ENCODE peak calls at places on chromosomes 5 and 9, in six cellular contexts. B, I, O, M, C and T are unnamed samples.

GRCh38 chr5:171647043-171647899 is 138.3 kb upstream of the SMIM23 start:
- DNase-seq in B (no peak), I (no peak), O (no peak), M (peak; percentile 92), C (no peak), T (no peak)

GRCh38 chr9:137813167-137813566 is 64.4 kb upstream of the CACNA1B start:
- DNase-seq in B (no peak), I (no peak), O (no peak), M (no peak), C (peak; percentile 58), T (no peak)

GRCh38 chr9:124267271-124267807 is 9.6 kb downstream of the NEK6 start:
- DNase-seq in B (peak; percentile 54), I (peak; percentile 28), O (no peak), M (peak; percentile 57), C (peak; percentile 94), T (no peak)

GRCh38 chr5:160262665-160263064 is 33.4 kb downstream of the FABP6 start:
- DNase-seq in B (peak; percentile 73), I (peak; percentile 34), O (no peak), M (no peak), C (no peak), T (no peak)

GRCh38 chr5:128271859-128272446 is 188.4 kb downstream of the SLC12A2 start:
- DNase-seq in B (no peak), I (no peak), O (no peak), M (peak; percentile 92), C (no peak), T (no peak)

GRCh38 chr9:16085167-16085718 is 532.4 kb downstream of the CCDC171 start:
- DNase-seq in B (no peak), I (no peak), O (no peak), M (no peak), C (no peak), T (no peak)

GRCh38 chr9:74777136-74777879 is 110.4 kb downstream of the TRPM6 start:
- DNase-seq in B (peak; percentile 64), I (peak; percentile 74), O (peak; percentile 66), M (peak; percentile 78), C (no peak), T (peak; percentile 75)

GRCh38 chr5:172681421-172681820 is 40.4 kb downstream of the NEURL1B start:
- DNase-seq in B (no peak), I (no peak), O (no peak), M (no peak), C (no peak), T (no peak)

GRCh38 chr5:113162208-113162607 is 185.6 kb downstream of the DCP2 start:
- DNase-seq in B (no peak), I (no peak), O (no peak), M (no peak), C (no peak), T (no peak)

GRCh38 chr5:75886706-75887105 is 169.5 kb upstream of the POC5 start:
- DNase-seq in B (peak; percentile 21), I (no peak), O (no peak), M (peak; percentile 13), C (no peak), T (no peak)

GRCh38 chr5:142322747-142323479 is 1.9 kb downstream of the SPRY4 start:
- DNase-seq in B (peak; percentile 55), I (no peak), O (no peak), M (peak; percentile 69), C (peak; percentile 76), T (no peak)

GRCh38 chr5:110055301-110055700 is 365.6 kb downstream of the MAN2A1 start:
- DNase-seq in B (peak; percentile 67), I (no peak), O (no peak), M (no peak), C (no peak), T (no peak)

GRCh38 chr9:123457586-123457985 is 101.6 kb downstream of the CRB2 start:
- DNase-seq in B (no peak), I (no peak), O (no peak), M (no peak), C (no peak), T (no peak)

GRCh38 chr5:63085551-63085950 is 506.9 kb downstream of the LRRC70 start:
- DNase-seq in B (no peak), I (no peak), O (no peak), M (no peak), C (no peak), T (no peak)

GRCh38 chr9:11128156-11128555 is 515.4 kb upstream of the PTPRD start:
- DNase-seq in B (no peak), I (no peak), O (no peak), M (no peak), C (no peak), T (no peak)

GRCh38 chr5:109412981-109413402 is 3.2 kb upstream of the PJA2 start:
- DNase-seq in B (no peak), I (no peak), O (no peak), M (no peak), C (no peak), T (no peak)

GRCh38 chr9:107480386-107480789 is 9.2 kb downstream of the KLF4 start:
- DNase-seq in B (peak; percentile 40), I (no peak), O (peak; percentile 86), M (peak; percentile 72), C (no peak), T (peak; percentile 47)

GRCh38 chr5:160312960-160313734 is 783 bp upstream of the CCNJL start:
- DNase-seq in B (peak; percentile 5), I (no peak), O (no peak), M (no peak), C (no peak), T (no peak)

GRCh38 chr5:159133041-159133741 is 33.5 kb upstream of the EBF1 start:
- DNase-seq in B (peak; percentile 60), I (no peak), O (no peak), M (peak; percentile 87), C (no peak), T (no peak)

GRCh38 chr5:88269222-88269771 is 652 bp upstream of the TMEM161B start:
- DNase-seq in B (no peak), I (no peak), O (no peak), M (peak; percentile 39), C (no peak), T (no peak)

GRCh38 chr5:138458856-138459255 is 6.4 kb upstream of the EGR1 start:
- DNase-seq in B (no peak), I (no peak), O (no peak), M (no peak), C (no peak), T (no peak)

DNA sequence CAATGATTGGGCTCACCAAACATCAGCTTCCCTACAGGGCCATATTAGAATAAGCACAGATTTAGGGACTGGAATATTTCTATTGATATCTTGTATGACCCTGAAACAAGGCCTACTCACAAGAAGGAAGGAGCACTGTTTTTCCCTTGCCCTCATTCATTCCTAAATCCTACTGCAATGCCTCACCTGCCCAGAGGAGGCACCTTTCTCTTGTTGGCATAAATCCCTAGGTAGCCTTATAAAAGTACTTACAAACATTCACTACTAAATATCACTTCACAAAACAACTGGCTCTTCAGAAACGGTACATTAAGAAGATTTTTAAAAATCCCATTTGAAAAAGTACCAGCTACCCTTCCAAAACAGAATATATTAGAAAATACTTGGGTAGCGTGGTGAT is 449.4 kb downstream of the CDH18 start:
- DNase-seq in B (no peak), I (no peak), O (no peak), M (no peak), C (no peak), T (no peak)
- TF ChIP-seq CTCF in B (no peak), I (no peak), O (no peak), M (no peak), C (no peak), T (no peak)

GRCh38 chr5:177554474-177555111 is at the start of gene FAM193B:
- DNase-seq in B (peak; percentile 94), I (peak; percentile 96), O (peak; percentile 97), M (peak; percentile 92), C (peak; percentile 98), T (peak; percentile 80)
- TF ChIP-seq CTCF in B (no peak), I (peak; percentile 17), O (peak; percentile 13), M (peak; percentile 39), C (no peak), T (no peak)

GRCh38 chr5:40812125-40812524 is 14.0 kb upstream of the PRKAA1 start:
- DNase-seq in B (no peak), I (no peak), O (no peak), M (no peak), C (no peak), T (no peak)
- TF ChIP-seq CTCF in B (no peak), I (no peak), O (no peak), M (no peak), C (no peak), T (no peak)

DNA sequence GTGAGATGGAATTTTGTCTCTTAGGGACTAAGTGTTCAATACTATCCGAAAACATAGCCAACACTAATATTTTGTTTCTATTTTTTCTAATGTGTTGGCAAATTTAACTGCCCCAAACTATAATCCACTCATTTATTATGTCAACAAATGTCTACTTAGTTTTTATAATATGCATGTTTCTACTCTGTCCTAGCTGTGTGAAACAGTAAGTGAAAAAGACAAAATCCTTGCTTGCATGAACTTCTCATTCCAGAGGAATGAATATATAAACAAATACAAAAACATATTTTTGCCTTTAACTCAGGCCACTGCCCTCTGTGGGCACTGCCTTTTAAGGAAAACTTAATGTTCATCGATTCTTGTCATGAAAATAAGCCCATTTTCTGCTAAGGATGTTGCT is 1275.4 kb upstream of the CDH18 start:
- DNase-seq in B (no peak), I (no peak), O (no peak), M (peak; percentile 36), C (no peak), T (no peak)
- TF ChIP-seq CTCF in B (no peak), I (no peak), O (no peak), M (no peak), C (no peak), T (no peak)

GRCh38 chr5:56814963-56815656 is at the start of gene MAP3K1:
- DNase-seq in B (peak; percentile 82), I (peak; percentile 89), O (peak; percentile 88), M (peak; percentile 65), C (peak; percentile 97), T (no peak)
- TF ChIP-seq CTCF in B (no peak), I (no peak), O (no peak), M (no peak), C (peak; percentile 30), T (no peak)

DNA sequence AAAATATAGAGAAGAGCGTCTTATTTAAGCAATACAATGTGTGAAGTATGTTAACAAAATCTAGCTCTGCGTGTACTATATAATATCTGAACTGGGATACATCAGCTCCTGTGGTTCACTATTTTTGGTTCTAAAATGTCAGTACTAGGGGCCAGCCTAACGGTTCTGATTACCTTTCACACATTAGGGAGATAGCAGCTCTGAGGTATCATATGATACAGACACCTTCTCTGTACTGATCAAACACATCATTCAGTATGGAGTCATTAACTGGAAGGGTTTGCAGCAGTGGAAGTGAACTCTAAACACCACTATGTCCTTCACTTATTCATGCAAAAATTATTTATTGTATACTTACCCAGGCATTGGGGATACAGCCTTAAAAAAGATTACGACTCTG is 2.1 kb upstream of the LNPEP start:
- DNase-seq in B (no peak), I (no peak), O (no peak), M (no peak), C (no peak), T (no peak)
- TF ChIP-seq CTCF in B (no peak), I (no peak), O (no peak), M (no peak), C (no peak), T (no peak)